ENCODE peak calls at places on chromosomes 7 and 10, in five cellular contexts. One of them, this sample, is unnamed.

GRCh38 chr10:4344544-4344994 is 481.4 kb upstream of the AKR1E2 start:
- DNase-seq in fibroblast of the conjunctiva: peak
- DNase-seq in NCI-H226: peak
- DNase-seq in neuronal stem cell: no peak
- DNase-seq in EL: peak
- DNase-seq in this sample: peak

GRCh38 chr10:78807504-78808202 is 261.1 kb upstream of the ZMIZ1 start:
- DNase-seq in fibroblast of the conjunctiva: no peak
- DNase-seq in NCI-H226: no peak
- DNase-seq in neuronal stem cell: no peak
- DNase-seq in EL: no peak
- DNase-seq in this sample: no peak

GRCh38 chr7:142808802-142809583 is 38.2 kb downstream of the PRSS2 start:
- DNase-seq in fibroblast of the conjunctiva: no peak
- DNase-seq in NCI-H226: peak
- DNase-seq in neuronal stem cell: no peak
- DNase-seq in EL: peak
- DNase-seq in this sample: no peak

GRCh38 chr10:103481974-103482531 is 3.0 kb upstream of the CALHM3 start:
- DNase-seq in fibroblast of the conjunctiva: peak
- DNase-seq in NCI-H226: peak
- DNase-seq in neuronal stem cell: no peak
- DNase-seq in EL: peak
- DNase-seq in this sample: no peak

GRCh38 chr7:148334959-148335577 is 255.5 kb upstream of the C7orf33 start:
- DNase-seq in fibroblast of the conjunctiva: peak
- DNase-seq in NCI-H226: no peak
- DNase-seq in neuronal stem cell: peak
- DNase-seq in EL: no peak
- DNase-seq in this sample: no peak

GRCh38 chr7:44067064-44067951 is 1.9 kb upstream of the PGAM2 start:
- DNase-seq in fibroblast of the conjunctiva: no peak
- DNase-seq in NCI-H226: no peak
- DNase-seq in neuronal stem cell: no peak
- DNase-seq in EL: no peak
- DNase-seq in this sample: no peak

GRCh38 chr10:107894521-107894920 is 730.0 kb upstream of the SORCS1 start:
- DNase-seq in fibroblast of the conjunctiva: no peak
- DNase-seq in NCI-H226: no peak
- DNase-seq in neuronal stem cell: no peak
- DNase-seq in EL: no peak
- DNase-seq in this sample: no peak

GRCh38 chr7:157693521-157694388 is 357.0 kb downstream of the DNAJB6 start:
- DNase-seq in fibroblast of the conjunctiva: no peak
- DNase-seq in NCI-H226: no peak
- DNase-seq in neuronal stem cell: peak
- DNase-seq in EL: no peak
- DNase-seq in this sample: no peak

GRCh38 chr7:82234457-82235049 is 209.0 kb downstream of the CACNA2D1 start:
- DNase-seq in fibroblast of the conjunctiva: peak
- DNase-seq in NCI-H226: no peak
- DNase-seq in neuronal stem cell: peak
- DNase-seq in EL: peak
- DNase-seq in this sample: no peak

GRCh38 chr7:32161708-32162107 is 91.5 kb upstream of the PDE1C start:
- DNase-seq in fibroblast of the conjunctiva: no peak
- DNase-seq in NCI-H226: peak
- DNase-seq in neuronal stem cell: no peak
- DNase-seq in EL: peak
- DNase-seq in this sample: no peak

GRCh38 chr10:30114871-30115270 is 55.5 kb upstream of the JCAD start:
- DNase-seq in fibroblast of the conjunctiva: no peak
- DNase-seq in NCI-H226: no peak
- DNase-seq in neuronal stem cell: no peak
- DNase-seq in EL: no peak
- DNase-seq in this sample: no peak

GRCh38 chr7:24717694-24718320 is 39.5 kb downstream of the GSDME start:
- DNase-seq in fibroblast of the conjunctiva: no peak
- DNase-seq in NCI-H226: peak
- DNase-seq in neuronal stem cell: no peak
- DNase-seq in EL: no peak
- DNase-seq in this sample: no peak

GRCh38 chr7:18895456-18895855 is 222.0 kb downstream of the TWIST1 start:
- DNase-seq in fibroblast of the conjunctiva: peak
- DNase-seq in NCI-H226: peak
- DNase-seq in neuronal stem cell: no peak
- DNase-seq in EL: peak
- DNase-seq in this sample: no peak

GRCh38 chr7:44489955-44490350 is 505 bp downstream of the NUDCD3 start:
- DNase-seq in fibroblast of the conjunctiva: no peak
- DNase-seq in NCI-H226: no peak
- DNase-seq in neuronal stem cell: no peak
- DNase-seq in EL: no peak
- DNase-seq in this sample: no peak